ENCODE peak calls at places on chromosomes 2 and 18, in seven cellular contexts. O, J, Z, G, T, P and H are unnamed samples.

GRCh38 chr2:207694811-207695281 is 16.6 kb upstream of the CCNYL1 start:
- DNase-seq in Z (peak), T (no peak), J (no peak), O (no peak), G (no peak), P (no peak), H (no peak)

GRCh38 chr2:208373460-208374089 is 33.0 kb upstream of the PTH2R start:
- DNase-seq in J (peak), O (no peak), T (no peak), P (peak), G (peak), Z (peak), H (no peak)

GRCh38 chr2:230661072-230661957 is 51.3 kb upstream of the CAB39 start:
- DNase-seq in O (no peak), T (no peak), J (no peak), Z (no peak), P (no peak), G (peak), H (no peak)

GRCh38 chr2:38315707-38316333 is 61.3 kb downstream of the ATL2 start:
- DNase-seq in J (peak), T (no peak), O (no peak), Z (peak), G (peak), P (peak), H (no peak)

GRCh38 chr2:221006084-221006483 is 566.0 kb downstream of the EPHA4 start:
- DNase-seq in P (no peak), G (no peak), J (no peak), T (no peak), O (no peak), Z (no peak), H (no peak)

GRCh38 chr2:236380051-236380612 is 115.9 kb upstream of the ASB18 start:
- DNase-seq in Z (no peak), O (no peak), P (no peak), G (no peak), T (no peak), J (no peak), H (no peak)

GRCh38 chr2:55010149-55010591 is 40.1 kb downstream of the RTN4 start:
- DNase-seq in O (peak), T (peak), J (no peak), G (peak), Z (peak), P (peak), H (peak)

GRCh38 chr2:157810037-157810436 is 66.1 kb downstream of the ACVR1 start:
- DNase-seq in T (no peak), Z (peak), J (no peak), O (no peak), G (no peak), P (no peak), H (no peak)

GRCh38 chr18:55097406-55098170 is 138.3 kb upstream of the CCDC68 start:
- DNase-seq in O (no peak), J (no peak), Z (peak), P (peak), G (no peak), T (no peak), H (no peak)

GRCh38 chr2:70090706-70091334 is 3.5 kb downstream of the PCBP1 start:
- DNase-seq in Z (no peak), T (no peak), P (no peak), O (no peak), J (no peak), G (no peak), H (no peak)

GRCh38 chr2:121283670-121284245 is 1.2 kb downstream of the TFCP2L1 start:
- DNase-seq in P (peak), T (no peak), G (no peak), J (no peak), Z (peak), O (no peak), H (no peak)

GRCh38 chr2:71615769-71616730 is 162.7 kb downstream of the DYSF start:
- DNase-seq in O (no peak), P (no peak), T (no peak), J (no peak), G (no peak), Z (no peak), H (no peak)

GRCh38 chr2:167550448-167550847 is 662.2 kb downstream of the XIRP2 start:
- DNase-seq in P (peak), T (no peak), O (no peak), Z (peak), J (peak), G (no peak), H (no peak)